ENCODE peak calls at places on chromosomes 6 and 20, in seven cellular contexts. H, K, F, T, B, X and J are unnamed samples.

GRCh38 chr6:91276315-91276714 is 689.4 kb upstream of the MAP3K7 start:
- DNase-seq in H (peak; percentile 4), K (no peak), F (no peak), T (no peak), B (no peak), X (no peak), J (no peak)

GRCh38 chr6:12483712-12484111 is 193.6 kb downstream of the EDN1 start:
- DNase-seq in H (peak; percentile 99), K (no peak), F (no peak), T (no peak), B (peak; percentile 19), X (no peak), J (no peak)

GRCh38 chr6:40391086-40391485 is 196.1 kb downstream of the LRFN2 start:
- DNase-seq in H (no peak), K (peak; percentile 2), F (no peak), T (no peak), B (no peak), X (no peak), J (no peak)

GRCh38 chr6:134735461-134735860 is 214.4 kb downstream of the ALDH8A1 start:
- DNase-seq in H (peak; percentile 52), K (no peak), F (no peak), T (no peak), B (no peak), X (no peak), J (no peak)

GRCh38 chr6:121652726-121653623 is 217.5 kb downstream of the GJA1 start:
- DNase-seq in H (peak; percentile 91), K (peak; percentile 21), F (no peak), T (no peak), B (no peak), X (no peak), J (peak; percentile 79)

GRCh38 chr20:8807480-8808179 is 261.3 kb upstream of the PLCB4 start:
- DNase-seq in H (no peak), K (no peak), F (no peak), T (no peak), B (no peak), X (no peak), J (no peak)

GRCh38 chr6:19896580-19897010 is 59.4 kb downstream of the ID4 start:
- DNase-seq in H (no peak), K (no peak), F (no peak), T (no peak), B (no peak), X (no peak), J (peak; percentile 22)

GRCh38 chr6:90293319-90293937 is 3.2 kb downstream of the BACH2 start:
- DNase-seq in H (peak; percentile 8), K (no peak), F (no peak), T (no peak), B (no peak), X (no peak), J (no peak)

GRCh38 chr6:36120979-36121706 is 9.2 kb upstream of the MAPK13 start:
- DNase-seq in H (no peak), K (peak; percentile 78), F (peak; percentile 64), T (no peak), B (no peak), X (peak; percentile 67), J (no peak)

GRCh38 chr6:100482698-100483097 is 18.0 kb upstream of the SIM1 start:
- DNase-seq in H (no peak), K (no peak), F (no peak), T (no peak), B (no peak), X (no peak), J (no peak)

GRCh38 chr6:162750776-162751175 is 23.0 kb downstream of the PACRG start:
- DNase-seq in H (peak; percentile 2), K (no peak), F (no peak), T (no peak), B (no peak), X (no peak), J (no peak)

GRCh38 chr20:18922898-18923297 is 109.3 kb downstream of the SCP2D1 start:
- DNase-seq in H (no peak), K (no peak), F (no peak), T (no peak), B (no peak), X (no peak), J (no peak)

GRCh38 chr6:4794140-4794707 is 18.0 kb downstream of the CDYL start:
- DNase-seq in H (no peak), K (peak; percentile 13), F (peak; percentile 45), T (no peak), B (no peak), X (peak; percentile 35), J (no peak)

GRCh38 chr6:130615816-130616215 is 211.4 kb upstream of the SMLR1 start:
- DNase-seq in H (no peak), K (no peak), F (no peak), T (no peak), B (no peak), X (no peak), J (no peak)

GRCh38 chr20:63626424-63627128 is at the start of gene GMEB2:
- DNase-seq in H (no peak), K (peak; percentile 65), F (peak; percentile 75), T (no peak), B (peak; percentile 80), X (peak; percentile 76), J (peak; percentile 53)

GRCh38 chr20:48754269-48754668 is 73.5 kb downstream of the PREX1 start:
- DNase-seq in H (no peak), K (no peak), F (no peak), T (no peak), B (no peak), X (no peak), J (no peak)

GRCh38 chr20:59144179-59144830 is 19.3 kb upstream of the ZNF831 start:
- DNase-seq in H (no peak), K (no peak), F (no peak), T (no peak), B (no peak), X (no peak), J (no peak)

GRCh38 chr20:21665687-21666446 is 39.6 kb upstream of the PAX1 start:
- DNase-seq in H (no peak), K (no peak), F (no peak), T (no peak), B (no peak), X (no peak), J (no peak)

GRCh38 chr6:14747881-14748520 is 497.9 kb upstream of the JARID2 start:
- DNase-seq in H (peak; percentile 57), K (no peak), F (no peak), T (no peak), B (no peak), X (no peak), J (no peak)

GRCh38 chr20:39137299-39137698 is 175.2 kb downstream of the DHX35 start:
- DNase-seq in H (no peak), K (no peak), F (no peak), T (no peak), B (no peak), X (no peak), J (no peak)

GRCh38 chr6:148288566-148288965 is 54.1 kb upstream of the SASH1 start:
- DNase-seq in H (no peak), K (no peak), F (no peak), T (no peak), B (no peak), X (no peak), J (no peak)

GRCh38 chr6:139376604-139377218 is 2.3 kb upstream of the CITED2 start:
- DNase-seq in H (peak; percentile 41), K (peak; percentile 80), F (peak; percentile 58), T (no peak), B (no peak), X (peak; percentile 82), J (peak; percentile 82)

GRCh38 chr6:155117266-155117665 is 122.2 kb downstream of the TIAM2 start:
- DNase-seq in H (peak; percentile 86), K (no peak), F (no peak), T (no peak), B (no peak), X (no peak), J (no peak)

DNA sequence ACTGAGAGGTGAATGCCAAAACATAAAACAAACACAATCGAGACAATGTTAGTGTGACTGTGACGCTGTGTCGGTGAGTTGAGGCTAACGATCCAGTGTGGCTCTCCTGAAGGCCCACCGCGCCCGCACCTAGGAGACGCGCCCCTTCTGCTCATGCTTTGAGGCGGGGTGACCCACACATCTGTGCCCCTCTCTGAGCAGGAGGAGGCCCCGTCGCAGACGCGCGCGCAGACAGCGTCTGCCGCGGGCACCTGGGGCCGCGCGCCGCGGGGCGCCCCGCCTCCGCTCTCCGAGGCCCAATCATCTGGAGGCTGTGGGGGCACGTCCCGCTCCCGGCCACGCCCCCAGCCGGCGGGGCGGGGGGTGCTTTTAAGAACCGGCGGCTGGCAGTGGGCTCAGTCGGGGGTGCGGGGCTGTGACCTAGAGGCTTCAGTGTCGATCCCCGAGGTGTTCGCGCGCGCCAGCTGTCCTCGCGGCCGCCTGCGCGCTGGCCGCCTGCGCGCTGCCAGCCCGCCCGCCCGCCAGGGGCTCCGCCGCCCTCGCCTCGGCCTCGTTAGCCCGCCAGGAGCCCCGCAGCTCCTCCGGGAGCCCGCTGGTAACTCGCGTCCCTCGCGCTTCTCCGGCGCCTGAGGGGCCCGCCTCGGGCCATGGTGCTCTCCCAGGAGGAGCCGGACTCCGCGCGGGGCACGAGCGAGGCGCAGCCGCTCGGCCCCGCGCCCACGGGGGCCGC is at the start of gene SLC16A10:
- DNase-seq in H (no peak), K (peak; percentile 79), F (peak; percentile 78), T (no peak), B (no peak), X (peak; percentile 84), J (no peak)
- TF ChIP-seq POLR2A in H (no peak), K (peak; percentile 61), F (peak; percentile 68), T (peak; percentile 45), B (no peak), X (no peak), J (no peak)

DNA sequence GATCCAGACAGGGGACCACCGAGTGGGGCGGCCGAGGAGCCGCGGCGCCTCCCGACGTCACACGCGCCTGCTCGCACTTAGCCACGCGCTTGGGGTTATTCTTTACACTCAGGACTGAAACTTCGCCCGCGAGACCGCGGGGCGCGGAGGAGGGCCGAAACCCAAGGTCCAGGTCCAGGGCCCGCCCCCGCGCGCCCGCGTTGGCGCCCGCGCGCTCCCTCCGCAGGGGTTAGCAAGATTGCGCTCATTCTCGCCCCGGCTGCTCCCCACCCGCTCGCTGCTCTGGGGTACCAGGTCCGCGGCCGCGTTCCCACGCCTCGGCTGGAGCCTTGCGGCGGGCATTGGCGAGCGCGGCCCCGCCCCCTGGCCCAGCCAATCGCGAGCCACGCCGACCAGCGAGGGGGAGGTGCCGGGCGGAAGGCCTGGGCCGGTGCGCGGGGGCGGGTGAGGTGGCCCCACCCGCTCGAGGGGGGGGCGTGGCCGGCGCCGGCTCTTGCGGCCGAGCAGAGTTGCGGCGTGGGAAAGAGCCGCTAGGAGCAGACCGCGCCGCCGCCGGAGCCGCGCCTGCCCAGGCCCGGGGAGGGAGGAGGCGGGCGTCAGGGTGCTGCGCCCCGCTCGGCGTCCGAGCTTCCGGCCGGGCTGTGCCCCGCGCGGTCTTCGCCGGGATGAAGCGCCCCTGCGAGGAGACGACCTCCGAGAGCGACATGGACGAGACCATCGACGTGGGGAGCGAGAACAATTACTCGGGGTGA is at the start of gene HEY2:
- DNase-seq in H (peak; percentile 81), K (peak; percentile 91), F (peak; percentile 97), T (peak; percentile 37), B (peak; percentile 78), X (peak; percentile 95), J (peak; percentile 79)
- TF ChIP-seq POLR2A in H (no peak), K (peak; percentile 60), F (peak; percentile 84), T (peak; percentile 85), B (no peak), X (no peak), J (peak; percentile 87)

GRCh38 chr6:144007779-144008500 is at the start of gene PLAGL1:
- DNase-seq in H (peak; percentile 55), K (peak; percentile 58), F (peak; percentile 79), T (no peak), B (no peak), X (peak; percentile 68), J (peak; percentile 51)
- TF ChIP-seq POLR2A in H (peak; percentile 87), K (peak; percentile 55), F (no peak), T (peak; percentile 68), B (peak; percentile 94), X (no peak), J (peak; percentile 46)

GRCh38 chr6:113578691-113579090 is 278.5 kb upstream of the MARCKS start:
- DNase-seq in H (no peak), K (no peak), F (no peak), T (no peak), B (no peak), X (no peak), J (no peak)
- TF ChIP-seq POLR2A in H (no peak), K (no peak), F (no peak), T (no peak), B (no peak), X (no peak), J (no peak)